ENCODE peak calls at places on chromosome 1, in five cellular contexts. H is lower leg skin, O is right lobe of liver, L is T-helper 1 cell, F is Panc1. Z is an unnamed sample.
A peak's percentile ranks its signal among the peaks of the same experiment; 100 is the strongest.

GRCh38 chr1:98034505-98034904 is 113.7 kb upstream of the DPYD start:
- DNase-seq in H (no peak), O (no peak), L (no peak), F (no peak), Z (no peak)

GRCh38 chr1:226606311-226607267 is 58.0 kb downstream of the STUM start:
- DNase-seq in H (no peak), O (no peak), L (no peak), F (no peak), Z (no peak)

GRCh38 chr1:223756002-223756775 is 43.9 kb downstream of the CAPN2 start:
- DNase-seq in H (no peak), O (no peak), L (no peak), F (no peak), Z (no peak)

GRCh38 chr1:240282061-240282830 is 190.6 kb downstream of the FMN2 start:
- DNase-seq in H (no peak), O (no peak), L (no peak), F (no peak), Z (no peak)

GRCh38 chr1:9169601-9170137 is 40.8 kb upstream of the GPR157 start:
- DNase-seq in H (no peak), O (no peak), L (no peak), F (no peak), Z (no peak)

GRCh38 chr1:188872376-188872775 is 1605.3 kb downstream of the BRINP3 start:
- DNase-seq in H (no peak), O (no peak), L (no peak), F (no peak), Z (no peak)

GRCh38 chr1:117271129-117271528 is 60.4 kb upstream of the VTCN1 start:
- DNase-seq in H (no peak), O (no peak), L (no peak), F (no peak), Z (no peak)

GRCh38 chr1:942411-942821 is 16.6 kb downstream of the NOC2L start:
- DNase-seq in H (no peak), O (no peak), L (no peak), F (no peak), Z (no peak)

GRCh38 chr1:8422439-8423133 is 104.7 kb downstream of the SLC45A1 start:
- DNase-seq in H (peak; percentile 87), O (peak; percentile 67), L (no peak), F (no peak), Z (no peak)

GRCh38 chr1:17212009-17212408 is 7.1 kb downstream of the PADI1 start:
- DNase-seq in H (no peak), O (no peak), L (no peak), F (no peak), Z (no peak)

GRCh38 chr1:163013826-163014600 is 55.1 kb upstream of the RGS4 start:
- DNase-seq in H (no peak), O (no peak), L (no peak), F (no peak), Z (no peak)

GRCh38 chr1:14538335-14538734 is 60.1 kb upstream of the KAZN start:
- DNase-seq in H (peak; percentile 36), O (no peak), L (no peak), F (no peak), Z (no peak)

Z was measured in effector memory CD8-positive, alpha-beta T cell.